ENCODE peak calls at places on chromosomes 11 and 22, in four cellular contexts. X, H, K and T are unnamed samples.

GRCh38 chr22:22710719-22711531 is 66.5 kb downstream of the GGTLC2 start:
- DNase-seq in X (peak; percentile 69), H (peak; percentile 93), K (peak; percentile 48), T (peak; percentile 77)

GRCh38 chr11:111571829-111572501 is 30.3 kb upstream of the SIK2 start:
- DNase-seq in X (no peak), H (no peak), K (no peak), T (no peak)

GRCh38 chr11:74742070-74742469 is 6.6 kb upstream of the RNF169 start:
- DNase-seq in X (no peak), H (no peak), K (no peak), T (no peak)

GRCh38 chr11:128318856-128319474 is 268.4 kb downstream of the ETS1 start:
- DNase-seq in X (no peak), H (peak; percentile 73), K (no peak), T (no peak)

GRCh38 chr11:119155733-119156492 is 7.1 kb downstream of the ABCG4 start:
- DNase-seq in X (no peak), H (no peak), K (no peak), T (peak; percentile 41)

GRCh38 chr22:47437636-47438035 is 675.2 kb downstream of the TBC1D22A start:
- DNase-seq in X (no peak), H (no peak), K (no peak), T (no peak)

GRCh38 chr11:44927174-44927661 is 23.5 kb downstream of the TP53I11 start:
- DNase-seq in X (peak; percentile 52), H (peak; percentile 85), K (no peak), T (peak; percentile 74)

GRCh38 chr11:14499178-14499559 is 442 bp downstream of the COPB1 start:
- DNase-seq in X (peak; percentile 60), H (peak; percentile 71), K (no peak), T (peak; percentile 53)

GRCh38 chr11:14413307-14414072 is 54.5 kb upstream of the RRAS2 start:
- DNase-seq in X (peak; percentile 23), H (no peak), K (peak; percentile 64), T (no peak)

GRCh38 chr22:44711236-44711560 is 9.2 kb downstream of the PRR5 start:
- DNase-seq in X (no peak), H (no peak), K (no peak), T (no peak)

GRCh38 chr11:126048198-126048597 is 14.5 kb downstream of the CDON start:
- DNase-seq in X (no peak), H (no peak), K (no peak), T (no peak)

GRCh38 chr22:23061471-23062280 is 8.6 kb upstream of the GNAZ start:
- DNase-seq in X (peak; percentile 5), H (peak; percentile 28), K (no peak), T (no peak)

GRCh38 chr11:35029979-35030378 is 109.0 kb upstream of the CD44 start:
- DNase-seq in X (no peak), H (no peak), K (no peak), T (no peak)

GRCh38 chr11:134853972-134854371 is 441.9 kb upstream of the B3GAT1 start:
- DNase-seq in X (no peak), H (no peak), K (no peak), T (no peak)

GRCh38 chr11:95688501-95689222 is 100.9 kb downstream of the FAM76B start:
- DNase-seq in X (no peak), H (no peak), K (no peak), T (no peak)

GRCh38 chr11:117704416-117705150 is 92.4 kb downstream of the DSCAML1 start:
- DNase-seq in X (no peak), H (no peak), K (peak; percentile 48), T (no peak)

GRCh38 chr11:80519591-80520258 is 1078.9 kb upstream of the TENM4 start:
- DNase-seq in X (no peak), H (no peak), K (no peak), T (no peak)

GRCh38 chr11:76672431-76673163 is 2.0 kb upstream of the LRRC32 start:
- DNase-seq in X (no peak), H (peak; percentile 90), K (no peak), T (peak; percentile 41)

GRCh38 chr11:2779981-2780849 is 80.4 kb upstream of the KCNQ1OT1 start:
- DNase-seq in X (peak; percentile 81), H (peak; percentile 43), K (peak; percentile 36), T (peak; percentile 10)

GRCh38 chr22:27405672-27406388 is 395.7 kb downstream of the MN1 start:
- DNase-seq in X (peak; percentile 52), H (peak; percentile 53), K (peak; percentile 62), T (peak; percentile 57)
- TF ChIP-seq CTCF in X (peak; percentile 18), H (peak; percentile 60), K (peak; percentile 75), T (peak; percentile 69)

DNA sequence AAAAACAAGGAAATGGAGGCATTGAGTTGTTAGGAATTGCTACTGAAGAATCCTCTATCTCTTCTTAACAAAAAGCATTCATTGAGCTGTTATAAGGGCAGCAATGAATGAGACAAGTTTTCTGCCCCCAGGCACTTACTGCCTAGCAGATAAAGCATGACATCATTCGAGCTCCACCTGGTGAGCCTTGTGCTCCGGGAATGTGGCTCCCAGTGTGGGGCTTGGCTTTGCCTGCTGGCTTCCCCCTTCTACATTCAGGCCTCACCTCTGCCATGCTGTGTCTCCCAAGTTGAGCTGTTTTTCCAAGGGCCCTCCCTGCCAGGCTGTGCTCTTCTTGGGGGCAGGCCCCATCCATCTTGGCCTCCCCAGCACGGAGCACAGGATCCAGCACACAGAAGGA is 56.9 kb upstream of the EIF3D start:
- DNase-seq in X (no peak), H (no peak), K (no peak), T (no peak)
- TF ChIP-seq POLR2A in X (no peak), H (no peak), K (no peak), T (no peak)

GRCh38 chr22:20865331-20865730 is 6.5 kb downstream of the SNAP29 start:
- DNase-seq in X (no peak), H (no peak), K (no peak), T (no peak)
- H3K27ac ChIP-seq in X (no peak overlapping the region), H (no peak overlapping the region), K (no peak overlapping the region), T (no peak overlapping the region)

GRCh38 chr11:28671326-28671725 is 563.1 kb downstream of the METTL15 start:
- DNase-seq in X (no peak), H (no peak), K (no peak), T (no peak)

GRCh38 chr11:28675183-28675582 is 567.0 kb downstream of the METTL15 start:
- DNase-seq in X (no peak), H (no peak), K (no peak), T (no peak)

GRCh38 chr11:28677719-28678118 is 569.5 kb downstream of the METTL15 start:
- DNase-seq in X (no peak), H (no peak), K (no peak), T (no peak)

GRCh38 chr11:28673687-28674431 is 565.7 kb downstream of the METTL15 start:
- DNase-seq in X (no peak), H (no peak), K (no peak), T (no peak)

GRCh38 chr11:28674432-28675076 is 566.4 kb downstream of the METTL15 start:
- DNase-seq in X (no peak), H (no peak), K (no peak), T (no peak)
- TF ChIP-seq CTCF in X (no peak), H (no peak), K (no peak), T (no peak)